ENCODE peak calls at places on chromosomes 2 and 18, in ten cellular contexts. One of them, this sample, is unnamed. For H3K27me3, the result is how much of the 10 kb centered on the place peaks cover.

GRCh38 chr2:221189431-221189830 is 382.7 kb downstream of the EPHA4 start:
- DNase-seq in sigmoid colon: no peak
- DNase-seq in stomach: no peak
- DNase-seq in tibial nerve: no peak
- DNase-seq in heart left ventricle: no peak
- DNase-seq in HCT116: no peak
- DNase-seq in endothelial cell of umbilical vein: no peak
- DNase-seq in IMR-90: no peak
- DNase-seq in uterus: no peak
- DNase-seq in GM12878: no peak
- DNase-seq in this sample: no peak

GRCh38 chr2:188142636-188143035 is 149.0 kb upstream of the GULP1 start:
- DNase-seq in HCT116: no peak
- DNase-seq in sigmoid colon: no peak
- DNase-seq in heart left ventricle: no peak
- DNase-seq in tibial nerve: no peak
- DNase-seq in IMR-90: peak
- DNase-seq in endothelial cell of umbilical vein: peak
- DNase-seq in GM12878: no peak
- DNase-seq in uterus: no peak
- DNase-seq in stomach: no peak
- DNase-seq in this sample: no peak

GRCh38 chr18:34117319-34117718 is 107.4 kb downstream of the NOL4 start:
- DNase-seq in uterus: no peak
- DNase-seq in stomach: no peak
- DNase-seq in endothelial cell of umbilical vein: no peak
- DNase-seq in sigmoid colon: no peak
- DNase-seq in heart left ventricle: no peak
- DNase-seq in GM12878: no peak
- DNase-seq in IMR-90: no peak
- DNase-seq in tibial nerve: no peak
- DNase-seq in HCT116: no peak
- DNase-seq in this sample: no peak

GRCh38 chr2:218658671-218659257 is 659 bp downstream of the ZNF142 start:
- DNase-seq in tibial nerve: no peak
- DNase-seq in heart left ventricle: no peak
- DNase-seq in endothelial cell of umbilical vein: peak
- DNase-seq in stomach: peak
- DNase-seq in GM12878: no peak
- DNase-seq in HCT116: peak
- DNase-seq in sigmoid colon: no peak
- DNase-seq in IMR-90: peak
- DNase-seq in uterus: no peak
- DNase-seq in this sample: no peak

GRCh38 chr2:65999103-65999502 is 435.8 kb upstream of the MEIS1 start:
- DNase-seq in tibial nerve: no peak
- DNase-seq in IMR-90: no peak
- DNase-seq in GM12878: no peak
- DNase-seq in heart left ventricle: no peak
- DNase-seq in endothelial cell of umbilical vein: no peak
- DNase-seq in HCT116: no peak
- DNase-seq in sigmoid colon: no peak
- DNase-seq in uterus: no peak
- DNase-seq in stomach: no peak
- DNase-seq in this sample: no peak

GRCh38 chr2:239173301-239173700 is 227.5 kb downstream of the HDAC4 start:
- DNase-seq in heart left ventricle: no peak
- DNase-seq in GM12878: no peak
- DNase-seq in IMR-90: no peak
- DNase-seq in stomach: no peak
- DNase-seq in uterus: no peak
- DNase-seq in endothelial cell of umbilical vein: no peak
- DNase-seq in tibial nerve: no peak
- DNase-seq in sigmoid colon: no peak
- DNase-seq in HCT116: no peak
- DNase-seq in this sample: no peak

GRCh38 chr2:46294185-46294836 is 2.9 kb upstream of the EPAS1 start:
- DNase-seq in uterus: no peak
- DNase-seq in HCT116: no peak
- DNase-seq in GM12878: no peak
- DNase-seq in stomach: no peak
- DNase-seq in IMR-90: no peak
- DNase-seq in sigmoid colon: no peak
- DNase-seq in heart left ventricle: no peak
- DNase-seq in endothelial cell of umbilical vein: peak
- DNase-seq in tibial nerve: no peak
- DNase-seq in this sample: peak

GRCh38 chr18:48408727-48409590 is at the start of gene ZBTB7C:
- DNase-seq in heart left ventricle: peak
- DNase-seq in stomach: peak
- DNase-seq in endothelial cell of umbilical vein: peak
- DNase-seq in sigmoid colon: no peak
- DNase-seq in IMR-90: no peak
- DNase-seq in GM12878: no peak
- DNase-seq in tibial nerve: no peak
- DNase-seq in HCT116: no peak
- DNase-seq in uterus: no peak
- DNase-seq in this sample: peak

GRCh38 chr2:234373060-234373459 is 123.8 kb downstream of the ARL4C start:
- DNase-seq in uterus: no peak
- DNase-seq in heart left ventricle: no peak
- DNase-seq in stomach: no peak
- DNase-seq in IMR-90: no peak
- DNase-seq in sigmoid colon: no peak
- DNase-seq in HCT116: no peak
- DNase-seq in tibial nerve: no peak
- DNase-seq in endothelial cell of umbilical vein: no peak
- DNase-seq in GM12878: no peak
- DNase-seq in this sample: no peak

GRCh38 chr18:56789004-56789888 is 138.1 kb downstream of the WDR7 start:
- DNase-seq in IMR-90: peak
- DNase-seq in endothelial cell of umbilical vein: peak
- DNase-seq in sigmoid colon: no peak
- DNase-seq in GM12878: no peak
- DNase-seq in stomach: no peak
- DNase-seq in tibial nerve: no peak
- DNase-seq in uterus: no peak
- DNase-seq in HCT116: peak
- DNase-seq in heart left ventricle: peak
- DNase-seq in this sample: no peak

GRCh38 chr2:67581751-67582150 is 184.6 kb downstream of the ETAA1 start:
- DNase-seq in uterus: no peak
- DNase-seq in endothelial cell of umbilical vein: no peak
- DNase-seq in heart left ventricle: no peak
- DNase-seq in stomach: no peak
- DNase-seq in IMR-90: no peak
- DNase-seq in GM12878: no peak
- DNase-seq in sigmoid colon: no peak
- DNase-seq in tibial nerve: no peak
- DNase-seq in HCT116: no peak
- DNase-seq in this sample: no peak

GRCh38 chr2:54560146-54560881 is 104.2 kb downstream of the SPTBN1 start:
- DNase-seq in uterus: peak
- DNase-seq in sigmoid colon: peak
- DNase-seq in HCT116: no peak
- DNase-seq in tibial nerve: peak
- DNase-seq in heart left ventricle: no peak
- DNase-seq in endothelial cell of umbilical vein: peak
- DNase-seq in GM12878: no peak
- DNase-seq in stomach: no peak
- DNase-seq in IMR-90: peak
- DNase-seq in this sample: peak

GRCh38 chr2:75065402-75066008 is 107.1 kb downstream of the POLE4 start:
- DNase-seq in sigmoid colon: no peak
- DNase-seq in heart left ventricle: no peak
- DNase-seq in endothelial cell of umbilical vein: peak
- DNase-seq in HCT116: no peak
- DNase-seq in tibial nerve: no peak
- DNase-seq in uterus: no peak
- DNase-seq in stomach: no peak
- DNase-seq in GM12878: no peak
- DNase-seq in IMR-90: peak
- DNase-seq in this sample: no peak

GRCh38 chr2:41598161-41598894 is 449.5 kb upstream of the PKDCC start:
- DNase-seq in stomach: no peak
- DNase-seq in IMR-90: no peak
- DNase-seq in endothelial cell of umbilical vein: peak
- DNase-seq in HCT116: no peak
- DNase-seq in GM12878: no peak
- DNase-seq in sigmoid colon: no peak
- DNase-seq in uterus: no peak
- DNase-seq in tibial nerve: peak
- DNase-seq in heart left ventricle: peak
- DNase-seq in this sample: no peak

DNA sequence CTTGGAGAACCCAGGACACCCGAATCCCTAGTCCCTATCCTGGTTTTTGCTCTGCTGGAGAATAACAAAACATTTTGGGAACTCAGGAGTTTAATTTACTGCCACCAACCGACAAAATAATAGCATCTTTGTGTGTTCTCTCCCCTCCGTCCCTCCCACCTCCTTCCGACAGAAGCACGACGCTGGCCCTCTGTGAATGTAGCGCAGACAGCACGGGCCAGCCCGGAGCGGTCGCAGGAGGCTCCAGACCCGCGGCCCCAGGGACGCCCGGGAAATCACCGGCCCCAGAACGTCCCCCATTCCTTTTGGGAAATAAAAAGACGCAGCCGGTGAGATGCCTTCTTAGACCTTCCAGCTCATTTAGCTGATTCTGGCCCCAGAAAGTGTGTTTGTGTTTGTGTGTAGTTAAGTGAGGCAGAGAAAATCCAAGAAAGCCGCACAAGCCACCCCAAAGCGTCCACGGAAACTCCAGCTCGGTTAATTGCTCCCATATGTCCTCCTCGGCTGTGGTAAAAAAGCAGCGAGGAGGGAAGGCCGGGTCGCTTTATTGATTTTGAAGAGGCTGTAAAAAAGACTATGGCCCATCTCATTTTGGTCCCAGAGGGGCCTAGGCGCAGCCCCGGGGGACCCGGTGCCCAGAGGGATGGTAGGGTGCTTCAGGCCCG is 577 bp upstream of the TANC1 start:
- DNase-seq in tibial nerve: peak
- DNase-seq in endothelial cell of umbilical vein: peak
- DNase-seq in heart left ventricle: peak
- DNase-seq in IMR-90: peak
- DNase-seq in sigmoid colon: peak
- DNase-seq in GM12878: no peak
- DNase-seq in uterus: peak
- DNase-seq in stomach: peak
- DNase-seq in HCT116: no peak
- DNase-seq in this sample: peak
- TF ChIP-seq POLR2A in tibial nerve: peak
- TF ChIP-seq POLR2A in endothelial cell of umbilical vein: no peak
- TF ChIP-seq POLR2A in heart left ventricle: no peak
- TF ChIP-seq POLR2A in IMR-90: no peak
- TF ChIP-seq POLR2A in sigmoid colon: no peak
- TF ChIP-seq POLR2A in GM12878: no peak
- TF ChIP-seq POLR2A in uterus: no peak
- TF ChIP-seq POLR2A in stomach: no peak
- TF ChIP-seq POLR2A in HCT116: no peak
- TF ChIP-seq POLR2A in this sample: no peak

DNA sequence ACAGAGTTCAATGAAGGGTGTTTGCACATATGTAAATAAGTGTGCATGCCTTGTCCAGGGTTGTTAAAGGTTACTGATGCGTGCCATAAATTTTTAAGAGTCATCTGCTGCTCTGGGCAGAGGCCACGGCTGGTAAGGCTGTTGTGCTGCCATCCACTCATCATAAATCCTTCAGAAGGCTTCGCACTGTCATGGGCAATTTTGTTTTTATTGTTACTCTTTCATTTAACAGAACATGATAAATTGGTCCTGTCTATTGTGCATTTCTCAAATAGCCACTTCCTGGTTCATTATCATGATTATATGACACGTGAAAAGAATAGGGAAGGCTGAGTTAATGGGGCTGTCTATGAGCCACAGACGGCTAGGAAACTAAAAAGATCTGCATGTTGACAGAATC is 634.3 kb upstream of the SOX11 start:
- DNase-seq in sigmoid colon: no peak
- DNase-seq in GM12878: no peak
- DNase-seq in stomach: no peak
- DNase-seq in tibial nerve: no peak
- DNase-seq in endothelial cell of umbilical vein: no peak
- DNase-seq in IMR-90: no peak
- DNase-seq in uterus: no peak
- DNase-seq in HCT116: no peak
- DNase-seq in heart left ventricle: no peak
- DNase-seq in this sample: no peak
- TF ChIP-seq CTCF in sigmoid colon: no peak
- TF ChIP-seq CTCF in GM12878: no peak
- TF ChIP-seq CTCF in stomach: no peak
- TF ChIP-seq CTCF in tibial nerve: no peak
- TF ChIP-seq CTCF in endothelial cell of umbilical vein: no peak
- TF ChIP-seq CTCF in IMR-90: no peak
- TF ChIP-seq CTCF in uterus: no peak
- TF ChIP-seq CTCF in HCT116: no peak
- TF ChIP-seq CTCF in heart left ventricle: no peak
- TF ChIP-seq CTCF in this sample: no peak

GRCh38 chr2:100185105-100185504 is 42.7 kb upstream of the AFF3 start:
- DNase-seq in endothelial cell of umbilical vein: no peak
- DNase-seq in uterus: no peak
- DNase-seq in tibial nerve: no peak
- DNase-seq in sigmoid colon: no peak
- DNase-seq in HCT116: no peak
- DNase-seq in GM12878: no peak
- DNase-seq in stomach: no peak
- DNase-seq in heart left ventricle: no peak
- DNase-seq in IMR-90: peak
- DNase-seq in this sample: no peak
- H3K27me3 ChIP-seq in endothelial cell of umbilical vein: under half
- H3K27me3 ChIP-seq in uterus: under half
- H3K27me3 ChIP-seq in tibial nerve: under half
- H3K27me3 ChIP-seq in sigmoid colon: under half
- H3K27me3 ChIP-seq in HCT116: under half
- H3K27me3 ChIP-seq in GM12878: under half
- H3K27me3 ChIP-seq in stomach: under half
- H3K27me3 ChIP-seq in heart left ventricle: under half
- H3K27me3 ChIP-seq in IMR-90: under half
- H3K27me3 ChIP-seq in this sample: under half

DNA sequence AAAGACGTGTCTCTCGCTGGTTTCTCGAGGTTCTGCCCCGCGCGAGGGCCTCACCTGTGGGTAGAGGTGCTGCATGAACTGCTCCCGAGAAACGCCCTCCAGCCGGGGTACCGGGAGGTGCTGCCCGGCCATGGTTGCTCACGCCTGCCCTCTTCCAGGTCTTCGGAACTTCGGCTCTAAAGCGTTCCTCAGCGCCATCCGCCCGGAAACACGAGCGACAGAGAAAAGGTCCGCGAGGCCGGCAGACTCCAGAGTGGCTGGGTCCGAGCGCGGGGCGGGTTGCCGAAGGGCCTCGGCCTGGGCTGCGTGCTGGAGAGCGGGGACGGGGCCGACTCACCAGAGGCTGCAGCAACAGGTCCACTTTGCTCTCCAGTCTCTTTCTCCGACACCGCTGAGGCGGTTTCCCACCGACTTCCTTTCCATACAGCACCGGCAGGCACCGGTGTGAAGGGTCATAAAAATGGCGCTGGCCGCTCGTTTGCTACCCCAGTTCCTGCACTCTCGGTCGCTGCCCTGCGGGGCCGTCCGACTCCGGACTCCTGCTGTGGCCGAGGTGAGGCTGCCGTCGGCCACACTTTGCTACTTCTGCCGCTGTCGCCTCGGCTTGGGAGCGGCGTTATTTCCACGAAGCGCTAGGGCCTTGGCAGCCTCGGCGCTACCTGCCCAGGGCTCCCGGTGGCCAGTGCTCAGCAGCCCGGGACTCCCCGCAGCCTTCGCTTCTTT is at the start of the genes MAIP1 and TYW5:
- DNase-seq in uterus: peak
- DNase-seq in endothelial cell of umbilical vein: peak
- DNase-seq in IMR-90: peak
- DNase-seq in tibial nerve: peak
- DNase-seq in HCT116: peak
- DNase-seq in GM12878: peak
- DNase-seq in sigmoid colon: peak
- DNase-seq in heart left ventricle: peak
- DNase-seq in stomach: peak
- DNase-seq in this sample: peak
- TF ChIP-seq POLR2A in uterus: peak
- TF ChIP-seq POLR2A in endothelial cell of umbilical vein: peak
- TF ChIP-seq POLR2A in IMR-90: peak
- TF ChIP-seq POLR2A in tibial nerve: peak
- TF ChIP-seq POLR2A in HCT116: peak
- TF ChIP-seq POLR2A in GM12878: peak
- TF ChIP-seq POLR2A in sigmoid colon: peak
- TF ChIP-seq POLR2A in heart left ventricle: peak
- TF ChIP-seq POLR2A in stomach: no peak
- TF ChIP-seq POLR2A in this sample: peak

This sample was measured in right lobe of liver.